ENCODE peak calls at places on chromosomes 4 and X, in six cellular contexts. I is hepatocyte, A is tibial artery, W is upper lobe of right lung, D is aorta, J is stomach. M is an unnamed sample. For H3K4me1 and H3K27me3, the result is how much of the 10 kb centered on the place peaks cover.

GRCh38 chr4:79528241-79528706 is 120.2 kb upstream of the GK2 start:
- DNase-seq in I (no peak), A (no peak), W (no peak), D (no peak), J (no peak), M (peak)

GRCh38 chr4:150297861-150298474 is 219.7 kb downstream of the DCLK2 start:
- DNase-seq in I (peak), A (peak), W (no peak), D (no peak), J (no peak), M (peak)

GRCh38 chrX:130916636-130917422 is 13.8 kb upstream of the ENOX2 start:
- DNase-seq in I (peak), A (no peak), W (no peak), D (no peak), J (peak), M (peak)

GRCh38 chr4:185209031-185209851 is at the start of gene SNX25:
- DNase-seq in I (peak), A (peak), W (peak), D (peak), J (peak), M (peak)

GRCh38 chrX:8191022-8191421 is 20.0 kb upstream of the VCX2 start:
- DNase-seq in I (peak), A (no peak), W (peak), D (no peak), J (no peak), M (no peak)

GRCh38 chrX:30957753-30958152 is 68.7 kb upstream of the TAB3 start:
- DNase-seq in I (peak), A (no peak), W (no peak), D (no peak), J (no peak), M (no peak)

GRCh38 chrX:9610774-9611392 is 146.0 kb downstream of the TBL1X start:
- DNase-seq in I (no peak), A (no peak), W (no peak), D (no peak), J (no peak), M (no peak)

GRCh38 chrX:6386837-6387236 is 148.1 kb downstream of the VCX3A start:
- DNase-seq in I (no peak), A (no peak), W (no peak), D (no peak), J (no peak), M (no peak)

GRCh38 chrX:38205037-38205436 is 15.6 kb downstream of the SRPX start:
- DNase-seq in I (no peak), A (no peak), W (no peak), D (no peak), J (no peak), M (no peak)

GRCh38 chr4:53012738-53013137 is 150.6 kb downstream of the RASL11B start:
- DNase-seq in I (peak), A (no peak), W (no peak), D (no peak), J (no peak), M (peak)

GRCh38 chrX:129651756-129652564 is 2.8 kb downstream of the APLN start:
- DNase-seq in I (no peak), A (no peak), W (no peak), D (no peak), J (peak), M (no peak)

GRCh38 chrX:55220119-55220794 is at the start of gene PAGE5:
- DNase-seq in I (no peak), A (no peak), W (no peak), D (no peak), J (no peak), M (no peak)

GRCh38 chr4:65310586-65310985 is 359.7 kb downstream of the EPHA5 start:
- DNase-seq in I (no peak), A (no peak), W (no peak), D (no peak), J (no peak), M (no peak)

GRCh38 chrX:108268434-108269080 is 169.7 kb downstream of the COL4A6 start:
- DNase-seq in I (no peak), A (no peak), W (no peak), D (no peak), J (no peak), M (no peak)

GRCh38 chr4:19494958-19495357 is 756.7 kb upstream of the SLIT2 start:
- DNase-seq in I (no peak), A (no peak), W (no peak), D (no peak), J (no peak), M (no peak)

DNA sequence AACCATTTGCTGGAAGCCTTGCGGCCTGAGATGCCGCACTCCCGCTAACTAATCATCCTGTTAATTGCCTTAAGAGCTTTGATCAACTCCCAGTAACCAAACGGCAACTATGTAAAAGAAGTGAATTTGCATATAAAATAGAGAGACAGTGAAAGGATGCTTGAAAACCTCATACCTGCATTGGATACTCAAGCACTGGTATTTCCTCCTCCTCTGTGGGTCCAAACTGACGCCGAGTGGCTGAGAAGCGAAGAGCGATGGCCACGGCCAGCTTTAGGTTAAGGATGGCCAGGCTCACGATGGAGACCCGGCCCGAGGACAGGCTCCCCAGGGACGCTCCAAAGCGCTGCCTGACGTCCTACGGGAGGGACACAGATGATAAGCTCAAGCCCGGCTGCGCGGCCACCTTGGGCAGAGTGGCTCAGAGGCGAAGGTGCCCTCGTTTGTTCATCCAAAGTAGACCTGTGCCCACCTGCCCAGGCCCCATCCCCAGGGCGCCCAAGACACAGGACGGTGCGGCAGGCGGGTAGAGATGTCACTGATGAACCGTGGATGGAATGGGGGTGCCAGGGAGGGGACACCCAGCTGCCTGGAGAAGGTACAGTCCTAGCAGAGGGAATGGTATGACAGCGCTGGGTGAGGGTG is 43.6 kb downstream of the ACOX3 start:
- DNase-seq in I (no peak), A (no peak), W (no peak), D (no peak), J (no peak), M (no peak)
- H3K4me1 ChIP-seq in I (under half), A (under half), W (under half), D (under half), J (under half), M (under half)

DNA sequence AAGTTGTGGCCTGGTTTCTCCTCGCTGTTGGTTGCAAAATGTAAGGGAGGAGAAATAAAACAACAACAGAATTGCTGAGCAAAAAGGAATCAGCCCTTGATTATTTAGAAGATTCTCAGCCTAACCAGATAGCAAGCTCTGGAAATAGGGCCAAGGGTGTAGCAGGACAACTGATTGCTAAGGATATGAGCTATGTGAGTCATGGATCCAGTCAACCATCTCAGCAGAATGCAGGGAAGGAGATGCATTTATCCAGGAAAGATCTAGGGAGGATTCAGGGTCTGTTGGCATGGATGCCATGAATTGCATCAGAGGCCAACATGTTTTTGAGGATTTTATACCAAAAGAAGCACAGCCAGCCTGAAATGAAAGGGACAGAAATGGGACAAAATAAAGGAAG is 2.2 kb upstream of the XAGE3 start:
- DNase-seq in I (no peak), A (no peak), W (no peak), D (no peak), J (no peak), M (no peak)
- H3K27me3 ChIP-seq in I (under half), A (under half), W (under half), D (under half), J (under half), M (under half)

GRCh38 chr4:26194764-26195163 is 126.0 kb upstream of the RBPJ start:
- DNase-seq in I (no peak), A (no peak), W (no peak), D (no peak), J (no peak), M (no peak)
- H3K4me1 ChIP-seq in I (under half), A (under half), W (under half), D (under half), J (under half), M (under half)

GRCh38 chr4:3729188-3729884 is 36.8 kb upstream of the ADRA2C start:
- DNase-seq in I (no peak), A (peak), W (no peak), D (no peak), J (no peak), M (no peak)
- H3K27me3 ChIP-seq in I (under half), A (under half), W (under half), D (under half), J (under half), M (under half)

GRCh38 chr4:101792056-101792575 is 1.6 kb downstream of the BANK1 start:
- DNase-seq in I (no peak), A (no peak), W (no peak), D (no peak), J (no peak), M (no peak)

GRCh38 chr4:101793397-101793796 is 2.9 kb downstream of the BANK1 start:
- DNase-seq in I (no peak), A (no peak), W (no peak), D (no peak), J (no peak), M (no peak)

GRCh38 chr4:101787917-101788316 is 2.6 kb upstream of the BANK1 start:
- DNase-seq in I (no peak), A (no peak), W (no peak), D (no peak), J (no peak), M (no peak)

GRCh38 chr4:101790521-101791188 is at the start of gene BANK1:
- DNase-seq in I (peak), A (peak), W (peak), D (peak), J (peak), M (no peak)

DNA sequence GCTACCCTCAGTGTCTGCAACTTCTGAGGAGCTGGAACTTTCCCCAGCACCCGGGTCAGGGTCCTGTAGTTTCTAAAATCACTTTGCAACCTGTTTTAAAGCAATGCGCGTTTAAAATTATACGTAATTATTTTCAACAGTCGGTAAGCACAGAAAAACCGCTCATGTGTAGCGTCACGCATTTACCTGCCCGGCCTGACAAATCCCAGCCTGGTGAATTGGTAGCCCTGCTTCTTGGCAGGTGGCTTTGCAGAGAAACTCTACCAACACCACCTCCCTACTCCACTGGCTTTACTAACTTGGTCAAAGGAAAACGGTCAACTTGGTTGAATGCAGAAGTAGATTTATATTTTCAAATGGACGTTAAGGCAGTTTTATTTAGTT is 651 bp downstream of the BANK1 start:
- DNase-seq in I (no peak), A (no peak), W (no peak), D (no peak), J (no peak), M (no peak)
- H3K4me1 ChIP-seq in I (under half), A (under half), W (under half), D (under half), J (under half), M (under half)

DNA sequence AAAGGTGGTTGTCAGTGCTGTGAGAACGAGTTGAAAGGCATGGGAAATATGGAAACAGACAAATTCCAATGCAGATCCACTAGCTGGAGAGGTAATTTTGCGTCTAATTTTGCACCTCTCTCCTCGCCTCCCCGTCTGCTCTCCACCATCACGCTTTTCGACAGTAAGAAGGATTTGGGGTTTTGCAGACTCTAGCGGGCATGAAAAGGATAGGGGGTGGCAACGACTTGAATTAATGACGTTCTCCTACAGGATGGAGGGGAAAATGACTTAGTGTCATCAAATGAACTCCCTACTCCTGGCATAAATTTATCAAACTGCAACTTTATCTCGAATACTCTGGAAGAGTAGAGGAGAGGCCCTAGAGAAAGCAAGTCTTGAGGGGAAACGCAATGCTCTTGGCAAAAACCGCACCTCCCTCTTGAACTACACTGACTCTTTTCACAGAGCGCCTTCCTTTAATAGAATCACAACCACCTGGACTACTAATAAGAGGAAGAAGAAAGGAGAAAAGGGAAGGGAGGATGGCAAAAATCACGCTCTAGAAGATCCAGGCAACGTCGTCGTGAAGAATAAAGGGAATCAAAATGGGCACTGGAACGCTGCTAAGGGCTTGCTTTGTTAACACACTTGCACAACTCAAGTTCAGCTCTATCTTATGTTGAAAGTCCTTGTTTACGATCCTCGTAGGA is 876 bp upstream of the SLITRK2 start:
- DNase-seq in I (no peak), A (no peak), W (no peak), D (no peak), J (no peak), M (no peak)
- H3K27me3 ChIP-seq in I (half or more), A (under half), W (under half), D (under half), J (under half), M (under half)

GRCh38 chrX:65673857-65674350 is 6.5 kb downstream of the MSN start:
- DNase-seq in I (no peak), A (no peak), W (no peak), D (no peak), J (no peak), M (no peak)
- H3K4me1 ChIP-seq in I (under half), A (half or more), W (half or more), D (under half), J (under half), M (half or more)

DNA sequence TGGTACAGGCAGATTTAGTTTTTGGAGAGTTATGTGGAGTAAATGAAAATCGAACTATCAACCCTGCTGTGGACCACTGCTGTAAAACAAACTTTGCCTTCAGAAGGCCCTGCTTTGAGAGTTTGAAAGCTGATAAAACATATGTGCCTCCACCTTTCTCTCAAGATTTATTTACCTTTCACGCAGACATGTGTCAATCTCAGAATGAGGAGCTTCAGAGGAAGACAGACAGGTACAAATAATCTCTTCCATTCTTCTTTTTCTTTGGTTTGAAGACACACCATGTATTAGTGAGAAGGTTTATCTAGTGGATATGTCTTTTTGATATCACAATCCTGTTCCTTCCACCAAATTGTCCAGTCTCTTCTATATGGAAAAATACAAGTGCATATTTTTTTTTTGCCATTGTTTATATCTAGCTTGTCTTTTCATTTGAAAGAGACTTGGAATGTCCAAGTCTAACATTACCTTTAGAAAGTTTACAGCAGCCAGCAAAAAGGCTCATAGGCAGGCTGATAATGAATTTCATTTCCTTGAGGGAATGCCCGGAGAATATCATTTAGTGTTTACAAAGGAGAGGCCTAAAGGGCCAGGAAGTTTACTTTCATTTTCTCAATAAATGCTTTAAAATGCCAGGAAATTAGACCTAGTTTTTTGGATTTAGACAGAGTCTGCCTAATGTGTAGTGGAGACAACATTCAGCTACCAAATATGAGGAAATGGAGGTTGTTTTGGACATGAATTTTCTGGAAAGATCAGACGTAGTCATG is 18.6 kb downstream of the AFM start:
- DNase-seq in I (peak), A (no peak), W (no peak), D (no peak), J (no peak), M (no peak)
- H3K27me3 ChIP-seq in I (under half), A (under half), W (under half), D (under half), J (under half), M (under half)

M was measured in SJSA1.